ENCODE peak calls at places on chromosomes 13 and 19, in nine cellular contexts. H is tibial artery; K is Calu3; G is nucleus accumbens; O is myocyte; X is CD4-positive, alpha-beta T cell; I is retinal pigment epithelial cell; M is fibroblast of mammary gland; P is anterior cingulate cortex. B is an unnamed sample.

GRCh38 chr19:28641395-28641794 is 571.6 kb downstream of the UQCRFS1 start:
- DNase-seq in H (no peak), K (no peak), G (no peak), O (no peak), X (no peak), I (no peak), M (no peak), P (no peak), B (no peak)

GRCh38 chr19:10758978-10759377 is 41.1 kb downstream of the DNM2 start:
- DNase-seq in H (no peak), K (no peak), G (no peak), O (no peak), X (no peak), I (no peak), M (no peak), P (no peak), B (no peak)

GRCh38 chr19:55549500-55550320 is 4.4 kb upstream of the SBK3 start:
- DNase-seq in H (no peak), K (peak; percentile 56), G (no peak), O (peak; percentile 81), X (no peak), I (peak; percentile 68), M (peak; percentile 91), P (no peak), B (peak; percentile 52)

GRCh38 chr19:40599331-40600085 is 1.7 kb upstream of the LTBP4 start:
- DNase-seq in H (peak; percentile 83), K (no peak), G (no peak), O (no peak), X (no peak), I (no peak), M (no peak), P (no peak), B (no peak)

GRCh38 chr19:30879225-30879624 is 470.0 kb downstream of the TSHZ3 start:
- DNase-seq in H (no peak), K (no peak), G (no peak), O (no peak), X (no peak), I (no peak), M (no peak), P (no peak), B (no peak)

GRCh38 chr19:38441660-38442348 is 8.3 kb downstream of the RYR1 start:
- DNase-seq in H (no peak), K (no peak), G (no peak), O (no peak), X (no peak), I (no peak), M (no peak), P (no peak), B (peak; percentile 74)

GRCh38 chr13:38462605-38463004 is 113.0 kb downstream of the UFM1 start:
- DNase-seq in H (no peak), K (no peak), G (no peak), O (no peak), X (no peak), I (no peak), M (no peak), P (no peak), B (no peak)

GRCh38 chr19:873084-874019 is 13.9 kb downstream of the CFD start:
- DNase-seq in H (no peak), K (no peak), G (no peak), O (no peak), X (peak; percentile 85), I (no peak), M (peak; percentile 65), P (no peak), B (peak; percentile 84)

GRCh38 chr19:17404621-17405249 is 695 bp downstream of the BST2 start:
- DNase-seq in H (no peak), K (no peak), G (no peak), O (no peak), X (no peak), I (no peak), M (no peak), P (no peak), B (peak; percentile 61)

GRCh38 chr19:51514866-51515481 is 13.4 kb upstream of the SIGLEC12 start:
- DNase-seq in H (no peak), K (peak; percentile 56), G (no peak), O (peak; percentile 67), X (peak; percentile 17), I (peak; percentile 0), M (peak; percentile 57), P (no peak), B (peak; percentile 69)

GRCh38 chr13:113792236-113792770 is 33.3 kb downstream of the TMEM255B start:
- DNase-seq in H (peak; percentile 23), K (no peak), G (no peak), O (no peak), X (no peak), I (no peak), M (no peak), P (no peak), B (no peak)

GRCh38 chr13:44283598-44283997 is 90.0 kb upstream of the SERP2 start:
- DNase-seq in H (no peak), K (no peak), G (no peak), O (no peak), X (no peak), I (no peak), M (no peak), P (no peak), B (no peak)

GRCh38 chr19:31449379-31449778 is 100.1 kb upstream of the TSHZ3 start:
- DNase-seq in H (no peak), K (no peak), G (no peak), O (no peak), X (no peak), I (no peak), M (no peak), P (no peak), B (no peak)

GRCh38 chr13:51803422-51804294 is at the start of gene DHRS12:
- DNase-seq in H (peak; percentile 96), K (peak; percentile 80), G (peak; percentile 90), O (peak; percentile 84), X (peak; percentile 81), I (no peak), M (peak; percentile 70), P (no peak), B (peak; percentile 93)

GRCh38 chr13:41802684-41803554 is 158.0 kb downstream of the VWA8 start:
- DNase-seq in H (no peak), K (no peak), G (no peak), O (peak; percentile 89), X (no peak), I (no peak), M (peak; percentile 86), P (no peak), B (no peak)

GRCh38 chr13:51832471-51833152 is 12.4 kb downstream of the TMEM272 start:
- DNase-seq in H (no peak), K (no peak), G (no peak), O (peak; percentile 39), X (peak; percentile 60), I (no peak), M (peak; percentile 31), P (no peak), B (peak; percentile 62)

GRCh38 chr19:16366433-16367268 is 42.0 kb downstream of the KLF2 start:
- DNase-seq in H (no peak), K (no peak), G (no peak), O (no peak), X (peak; percentile 37), I (no peak), M (no peak), P (no peak), B (peak; percentile 73)

GRCh38 chr13:23561261-23561660 is 9.0 kb upstream of the TNFRSF19 start:
- DNase-seq in H (no peak), K (no peak), G (no peak), O (no peak), X (no peak), I (no peak), M (no peak), P (no peak), B (peak; percentile 63)

GRCh38 chr13:111610879-111611278 is 290.4 kb downstream of the TEX29 start:
- DNase-seq in H (no peak), K (no peak), G (no peak), O (no peak), X (no peak), I (no peak), M (no peak), P (no peak), B (no peak)

GRCh38 chr19:13056052-13056660 is 46.5 kb downstream of the LYL1 start:
- DNase-seq in H (peak; percentile 90), K (peak; percentile 45), G (no peak), O (no peak), X (no peak), I (no peak), M (peak; percentile 76), P (no peak), B (no peak)

GRCh38 chr19:9584073-9584833 is at the start of gene ZNF121:
- DNase-seq in H (peak; percentile 89), K (peak; percentile 77), G (peak; percentile 51), O (peak; percentile 87), X (peak; percentile 71), I (peak; percentile 30), M (peak; percentile 71), P (no peak), B (peak; percentile 90)

GRCh38 chr13:24116103-24116502 is 44.4 kb upstream of the SPATA13 start:
- DNase-seq in H (no peak), K (no peak), G (no peak), O (peak; percentile 93), X (no peak), I (no peak), M (peak; percentile 21), P (no peak), B (no peak)

B was measured in GM13976.